ENCODE peak calls at places on chromosomes 7 and 10, in five cellular contexts. N, V, E, Y and B are unnamed samples.

GRCh38 chr10:59283456-59284082 is 78.8 kb downstream of the FAM13C start:
- DNase-seq in N (no peak), V (no peak), E (no peak), Y (peak), B (no peak)

GRCh38 chr7:66631471-66631870 is 2.8 kb downstream of the KCTD7 start:
- DNase-seq in N (no peak), V (peak), E (no peak), Y (no peak), B (peak)

GRCh38 chr10:88205842-88206446 is 342.5 kb downstream of the PTEN start:
- DNase-seq in N (no peak), V (no peak), E (no peak), Y (no peak), B (no peak)

GRCh38 chr10:131161087-131161486 is 150.4 kb downstream of the TCERG1L start:
- DNase-seq in N (no peak), V (no peak), E (no peak), Y (no peak), B (no peak)

GRCh38 chr10:235921-236320 is 100.7 kb downstream of the ZMYND11 start:
- DNase-seq in N (no peak), V (no peak), E (no peak), Y (no peak), B (no peak)

GRCh38 chr10:34200355-34200901 is 614.7 kb downstream of the PARD3 start:
- DNase-seq in N (no peak), V (no peak), E (no peak), Y (no peak), B (no peak)

GRCh38 chr7:111437736-111438135 is 124.6 kb downstream of the IMMP2L start:
- DNase-seq in N (no peak), V (no peak), E (no peak), Y (no peak), B (no peak)

GRCh38 chr10:34548466-34548865 is 266.6 kb downstream of the PARD3 start:
- DNase-seq in N (no peak), V (no peak), E (no peak), Y (no peak), B (no peak)

GRCh38 chr10:44398747-44399477 is 14.0 kb upstream of the CXCL12 start:
- DNase-seq in N (no peak), V (no peak), E (no peak), Y (no peak), B (no peak)

GRCh38 chr7:107850221-107850620 is 40.8 kb upstream of the DLD start:
- DNase-seq in N (no peak), V (no peak), E (no peak), Y (no peak), B (no peak)

GRCh38 chr7:5501465-5501864 is 77.8 kb upstream of the TNRC18 start:
- DNase-seq in N (no peak), V (no peak), E (no peak), Y (no peak), B (no peak)

GRCh38 chr10:14022954-14023353 is 307.8 kb downstream of the FRMD4A start:
- DNase-seq in N (no peak), V (no peak), E (no peak), Y (no peak), B (no peak)

GRCh38 chr10:16845248-16845647 is 28.0 kb upstream of the RSU1 start:
- DNase-seq in N (no peak), V (no peak), E (no peak), Y (peak), B (no peak)

GRCh38 chr7:22114440-22114981 is 168.8 kb upstream of the CDCA7L start:
- DNase-seq in N (no peak), V (no peak), E (no peak), Y (no peak), B (no peak)

GRCh38 chr7:100191775-100192174 is 14.1 kb downstream of the STAG3 start:
- DNase-seq in N (no peak), V (no peak), E (no peak), Y (peak), B (peak)

GRCh38 chr10:32237644-32238345 is 109.2 kb downstream of the EPC1 start:
- DNase-seq in N (no peak), V (no peak), E (no peak), Y (peak), B (no peak)

GRCh38 chr7:130022623-130023175 is 28.5 kb downstream of the ZC3HC1 start:
- DNase-seq in N (peak), V (no peak), E (no peak), Y (no peak), B (no peak)

GRCh38 chr7:49643321-49643720 is 130.1 kb upstream of the VWC2 start:
- DNase-seq in N (no peak), V (no peak), E (no peak), Y (no peak), B (no peak)

GRCh38 chr10:1609596-1609995 is 127.7 kb downstream of the ADARB2 start:
- DNase-seq in N (no peak), V (no peak), E (no peak), Y (no peak), B (no peak)

GRCh38 chr7:21580073-21580521 is 37.3 kb downstream of the DNAH11 start:
- DNase-seq in N (no peak), V (peak), E (no peak), Y (peak), B (no peak)

GRCh38 chr10:117674641-117675040 is 132.1 kb downstream of the EMX2 start:
- DNase-seq in N (no peak), V (no peak), E (no peak), Y (no peak), B (no peak)

GRCh38 chr7:94763268-94763667 is 107.3 kb upstream of the SGCE start:
- DNase-seq in N (no peak), V (no peak), E (no peak), Y (no peak), B (no peak)

GRCh38 chr10:12755075-12755474 is 246.4 kb downstream of the CCDC3 start:
- DNase-seq in N (no peak), V (no peak), E (no peak), Y (no peak), B (no peak)

GRCh38 chr7:4734587-4735365 is 40.6 kb upstream of the AP5Z1 start:
- DNase-seq in N (no peak), V (no peak), E (no peak), Y (no peak), B (no peak)